ENCODE peak calls at places on chromosomes 11 and 22, in eight cellular contexts. V is spleen, R is A549, P is fibroblast of the aortic adventitia, A is colonic mucosa, H is PC-3, Y is uterus, W is cardiac fibroblast. D is an unnamed sample.
A peak's percentile ranks its signal among the peaks of the same experiment; 100 is the strongest.

GRCh38 chr11:74693531-74693930 is 37.7 kb downstream of the CHRDL2 start:
- DNase-seq in P (no peak), V (no peak), Y (no peak), H (peak; percentile 45), W (no peak), A (no peak), R (no peak), D (no peak)

GRCh38 chr11:31714840-31715239 is 96.3 kb downstream of the PAX6 start:
- DNase-seq in R (no peak), P (no peak), Y (no peak), W (no peak), V (no peak), H (no peak), A (no peak), D (no peak)

GRCh38 chr22:35076648-35077047 is 10.7 kb downstream of the ISX start:
- DNase-seq in W (no peak), P (no peak), V (no peak), Y (no peak), H (no peak), A (no peak), R (no peak), D (no peak)

GRCh38 chr22:33038131-33038772 is 19.9 kb downstream of the SYN3 start:
- DNase-seq in P (no peak), W (peak; percentile 8), V (no peak), H (no peak), R (no peak), Y (no peak), A (no peak), D (no peak)

GRCh38 chr11:11407065-11407737 is 54.2 kb upstream of the CSNK2A3 start:
- DNase-seq in V (no peak), P (no peak), R (no peak), Y (peak; percentile 37), W (no peak), H (no peak), A (no peak), D (no peak)

GRCh38 chr11:41301023-41301422 is 158.4 kb downstream of the LRRC4C start:
- DNase-seq in A (no peak), V (no peak), P (no peak), Y (no peak), W (no peak), R (no peak), H (peak; percentile 42), D (no peak)

GRCh38 chr11:94525933-94526332 is 13.7 kb downstream of the C11orf97 start:
- DNase-seq in W (peak; percentile 89), R (no peak), V (peak; percentile 76), H (peak; percentile 48), Y (peak; percentile 50), A (peak; percentile 92), P (peak; percentile 79), D (no peak)

GRCh38 chr11:830295-831131 is 2.2 kb upstream of the CD151 start:
- DNase-seq in V (peak; percentile 93), W (peak; percentile 70), R (no peak), A (peak; percentile 90), H (no peak), Y (peak; percentile 80), P (peak; percentile 40), D (no peak)

GRCh38 chr11:46391578-46392420 is at the start of gene CHRM4:
- DNase-seq in Y (no peak), V (peak; percentile 75), R (peak; percentile 80), P (no peak), A (no peak), W (peak; percentile 39), H (no peak), D (no peak)

DNA sequence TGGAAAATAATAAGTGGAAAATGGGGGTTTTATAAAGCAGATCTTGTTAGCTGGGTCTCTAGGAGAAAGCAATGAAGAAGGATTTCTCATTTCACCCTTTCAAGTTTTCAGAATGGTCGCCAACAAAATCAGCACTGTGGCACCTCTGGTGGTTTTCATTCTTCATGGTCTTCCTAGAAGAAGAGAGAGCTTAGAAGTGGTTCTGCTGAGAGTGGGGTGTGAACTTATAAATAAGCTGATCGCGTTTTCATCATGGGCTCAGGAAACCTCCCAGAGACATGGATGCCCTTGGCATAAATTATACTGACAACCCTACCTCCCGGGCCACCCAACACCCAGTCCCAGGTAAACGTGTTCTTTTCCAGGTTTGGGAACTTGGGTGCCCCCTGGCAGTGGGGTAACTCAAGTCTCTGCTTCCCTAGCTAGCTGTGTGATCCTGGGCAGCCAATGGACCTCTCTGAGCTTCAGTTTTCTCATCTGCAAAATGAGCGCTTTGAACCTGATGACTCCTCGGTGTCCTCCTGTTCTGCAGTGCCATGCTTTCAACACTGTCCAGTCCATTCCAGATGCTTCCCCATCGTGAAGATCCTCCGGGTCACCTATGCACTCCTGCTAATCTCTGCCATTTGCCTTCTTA is 72.6 kb upstream of the GRAMD1B start:
- DNase-seq in A (no peak), P (no peak), R (no peak), V (no peak), H (no peak), Y (no peak), W (no peak), D (no peak)
- H3K4me3 ChIP-seq in A (no peak overlapping the region), P (no peak overlapping the region), R (peak overlapping the region; percentile 43), V (no peak overlapping the region), H (peak overlapping the region; percentile 65), Y (no peak overlapping the region), W (no peak overlapping the region), D (peak overlapping the region; percentile 24)

GRCh38 chr11:19116971-19117759 is at the start of gene ZDHHC13:
- DNase-seq in Y (peak; percentile 93), V (peak; percentile 99), A (peak; percentile 99), R (peak; percentile 97), H (peak; percentile 95), P (peak; percentile 81), W (peak; percentile 89), D (no peak)
- TF ChIP-seq CTCF in Y (no peak), V (no peak), A (peak; percentile 23), R (peak; percentile 51), H (peak; percentile 62), P (peak; percentile 48), W (peak; percentile 43), D (peak; percentile 57)

GRCh38 chr11:75813622-75814039 is 1.4 kb upstream of the UVRAG start:
- DNase-seq in W (peak; percentile 37), R (no peak), H (peak; percentile 77), V (no peak), A (no peak), P (no peak), Y (no peak), D (no peak)
- H3K4me3 ChIP-seq in W (peak overlapping the region; percentile 84), R (no peak overlapping the region), H (peak overlapping the region; percentile 81), V (peak overlapping the region; percentile 80), A (no peak overlapping the region), P (no peak overlapping the region), Y (peak overlapping the region; percentile 60), D (peak overlapping the region; percentile 92)

GRCh38 chr22:22103078-22103593 is 120.5 kb upstream of the TOP3B start:
- DNase-seq in Y (no peak), A (no peak), W (no peak), P (no peak), V (no peak), H (peak; percentile 11), R (peak; percentile 11), D (no peak)
- TF ChIP-seq CTCF in Y (no peak), A (peak; percentile 31), W (peak; percentile 67), P (peak; percentile 67), V (no peak), H (peak; percentile 48), R (no peak), D (peak; percentile 63)

D was measured in epithelial cell of proximal tubule.